ENCODE peak calls at places on chromosomes 2 and 18, in nine cellular contexts. Y, U, G, E, V, M, C, F and Q are unnamed samples. For H3K9me3, the result is how much of the 10 kb centered on the place peaks cover.

GRCh38 chr2:13006829-13007715 is 290.3 kb downstream of the TRIB2 start:
- DNase-seq in V (peak), C (no peak), F (no peak), E (peak), G (no peak), U (peak), M (peak), Y (peak), Q (peak)

GRCh38 chr18:10424576-10425314 is 29.7 kb upstream of the APCDD1 start:
- DNase-seq in V (no peak), F (peak), E (no peak), M (no peak), C (no peak), G (peak), U (no peak), Y (peak), Q (no peak)

GRCh38 chr2:183903026-183903425 is 695.3 kb upstream of the ZNF804A start:
- DNase-seq in M (no peak), C (no peak), G (no peak), E (no peak), Y (no peak), F (no peak), U (no peak), V (no peak), Q (no peak)

GRCh38 chr18:49652841-49653240 is 91.0 kb downstream of the LIPG start:
- DNase-seq in G (no peak), E (no peak), M (no peak), Y (no peak), C (peak), F (no peak), U (no peak), V (no peak), Q (no peak)

GRCh38 chr2:179443175-179443574 is 178.5 kb upstream of the SESTD1 start:
- DNase-seq in Y (no peak), M (no peak), F (peak), G (no peak), E (no peak), U (peak), V (no peak), C (peak), Q (no peak)

GRCh38 chr2:239874636-239875356 is 150.3 kb downstream of the NDUFA10 start:
- DNase-seq in M (no peak), E (no peak), U (peak), F (no peak), G (no peak), Y (no peak), C (no peak), V (no peak), Q (no peak)

GRCh38 chr2:103401621-103402020 is 639.8 kb downstream of the TMEM182 start:
- DNase-seq in G (no peak), C (no peak), E (no peak), U (peak), F (no peak), Y (no peak), V (no peak), M (no peak), Q (no peak)

GRCh38 chr18:6022840-6023239 is 127.5 kb upstream of the TMEM200C start:
- DNase-seq in M (no peak), C (no peak), G (no peak), Y (no peak), E (peak), U (no peak), V (no peak), F (no peak), Q (no peak)

GRCh38 chr2:198016244-198016643 is 211.9 kb downstream of the PLCL1 start:
- DNase-seq in V (no peak), G (no peak), Y (no peak), F (no peak), C (no peak), M (no peak), U (no peak), E (no peak), Q (no peak)

GRCh38 chr2:68225119-68225632 is 27.2 kb downstream of the PPP3R1 start:
- DNase-seq in V (peak), U (no peak), M (peak), Y (no peak), F (no peak), G (no peak), E (peak), C (no peak), Q (no peak)

GRCh38 chr2:241309684-241310117 is 5.8 kb downstream of the HDLBP start:
- DNase-seq in G (no peak), C (peak), Y (no peak), E (peak), M (no peak), F (no peak), V (peak), U (no peak), Q (no peak)

GRCh38 chr18:31657823-31658669 is 26.3 kb downstream of the B4GALT6 start:
- DNase-seq in Y (no peak), U (no peak), E (no peak), G (no peak), F (no peak), M (no peak), C (no peak), V (no peak), Q (no peak)

GRCh38 chr2:149040451-149040850 is 2.0 kb downstream of the LYPD6B start:
- DNase-seq in G (no peak), U (no peak), M (peak), E (no peak), V (peak), F (no peak), Y (no peak), C (no peak), Q (no peak)

GRCh38 chr18:48992791-48993555 is 42.2 kb upstream of the SMAD7 start:
- DNase-seq in G (peak), U (no peak), M (no peak), Y (no peak), E (no peak), C (peak), V (no peak), F (peak), Q (no peak)

GRCh38 chr2:96758987-96759386 is 1.7 kb upstream of the CNNM4 start:
- DNase-seq in Y (no peak), F (no peak), G (no peak), V (no peak), M (no peak), E (no peak), U (no peak), C (peak), Q (no peak)

GRCh38 chr2:3644891-3645605 is 13.0 kb upstream of the ALLC start:
- DNase-seq in Y (no peak), M (no peak), C (peak), V (no peak), U (no peak), F (no peak), E (no peak), G (no peak), Q (peak)

GRCh38 chr18:21762181-21762772 is 21.7 kb downstream of the MIB1 start:
- DNase-seq in U (no peak), M (no peak), Y (no peak), C (no peak), G (no peak), F (no peak), E (no peak), V (no peak), Q (no peak)

GRCh38 chr2:100184055-100184737 is 41.8 kb upstream of the AFF3 start:
- DNase-seq in G (no peak), F (no peak), M (no peak), E (no peak), V (no peak), C (no peak), U (no peak), Y (no peak), Q (no peak)

DNA sequence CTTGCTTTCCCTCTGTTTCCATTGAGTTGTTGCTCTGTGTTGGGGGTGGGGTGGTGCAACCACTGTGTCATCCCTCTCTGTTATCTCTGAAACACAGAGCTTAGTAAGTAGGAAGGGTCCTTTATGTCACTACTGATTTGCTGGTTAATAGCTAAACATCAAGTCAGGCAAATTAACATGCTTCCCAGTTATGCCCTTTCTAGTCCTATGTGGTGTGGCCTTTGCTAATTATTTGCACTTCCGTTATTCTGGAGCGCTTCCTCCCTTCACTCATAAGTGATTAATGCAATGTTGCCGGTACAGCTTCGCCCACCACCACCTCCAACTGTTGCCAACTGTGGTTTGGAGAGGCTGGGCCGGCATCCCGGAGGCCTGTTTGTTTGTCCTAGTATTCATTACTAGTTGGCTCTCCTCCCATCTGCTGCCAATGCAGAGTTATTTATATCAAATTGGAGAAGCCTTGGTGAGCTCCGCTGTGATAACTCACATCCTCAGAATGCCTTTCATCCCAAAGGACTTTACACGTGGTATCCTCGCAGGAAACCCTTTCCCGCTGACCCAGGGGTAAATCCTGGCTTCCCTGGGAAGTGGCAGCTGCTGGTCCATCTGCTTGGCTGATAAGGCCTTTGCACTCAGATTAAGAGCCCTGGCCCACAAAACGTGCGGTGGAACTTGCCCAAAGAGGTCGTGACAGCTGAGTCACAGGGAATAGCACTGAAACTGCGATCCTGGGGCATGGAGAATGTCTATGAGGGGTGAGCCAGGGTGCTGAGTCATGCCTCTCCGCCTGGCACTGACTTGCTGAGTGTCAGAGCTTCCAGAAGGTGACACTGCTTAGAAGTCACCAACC is 72.1 kb upstream of the ZCCHC2 start:
- DNase-seq in C (peak), V (no peak), E (peak), Y (peak), G (peak), M (peak), U (peak), F (peak), Q (peak)
- H3K27ac ChIP-seq in C (peak), V (no peak), E (no peak), Y (no peak), G (peak), M (peak), U (peak), F (no peak), Q (no peak)

GRCh38 chr2:196653843-196654242 is 14.3 kb downstream of the CCDC150 start:
- DNase-seq in M (no peak), Y (no peak), C (no peak), V (no peak), U (no peak), E (no peak), G (no peak), F (no peak), Q (no peak)
- H3K9me3 ChIP-seq in M (under half), Y (under half), C (half or more), V (under half), U (under half), E (under half), G (under half), F (under half), Q (under half)

GRCh38 chr18:35998967-35999366 is 26.5 kb downstream of the RMP24 start:
- DNase-seq in V (no peak), Y (no peak), G (no peak), E (no peak), M (no peak), F (no peak), C (no peak), U (no peak), Q (no peak)
- TF ChIP-seq CTCF in V (no peak), Y (no peak), G (no peak), E (peak), M (no peak), F (no peak), C (no peak), U (peak), Q (no peak)

GRCh38 chr2:231685349-231686191 is 22.8 kb upstream of the PTMA start:
- DNase-seq in U (no peak), C (peak), G (no peak), E (no peak), M (no peak), F (no peak), Y (no peak), V (no peak), Q (no peak)
- H3K27ac ChIP-seq in U (peak), C (no peak), G (no peak), E (no peak), M (no peak), F (no peak), Y (no peak), V (no peak), Q (no peak)

DNA sequence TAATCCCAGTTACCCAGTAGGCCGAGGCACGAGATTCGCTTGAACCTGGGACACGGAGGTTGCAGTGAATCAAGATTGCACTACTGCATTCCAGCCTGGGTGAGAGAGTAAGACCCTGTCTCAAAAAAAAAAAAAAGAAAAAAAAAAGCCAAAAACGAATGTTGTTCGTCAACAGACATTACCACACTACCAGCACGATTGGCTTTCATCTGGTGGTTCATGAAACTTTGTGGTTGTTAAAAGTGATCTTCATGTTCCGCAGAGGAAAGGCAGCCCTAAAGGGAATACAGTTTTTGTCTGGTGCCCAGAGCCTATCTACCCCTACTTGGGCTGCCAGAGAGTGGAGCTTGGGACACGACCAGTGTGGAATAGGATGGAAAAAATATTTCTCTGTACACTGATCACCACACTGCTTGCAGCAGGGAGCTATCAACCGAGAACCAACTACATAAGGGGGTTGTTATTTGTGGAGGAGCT is 13.6 kb upstream of the CXCR4 start:
- DNase-seq in C (no peak), Y (no peak), G (no peak), V (no peak), M (no peak), E (no peak), F (no peak), U (no peak), Q (no peak)
- H3K9me3 ChIP-seq in C (under half), Y (under half), G (under half), V (under half), M (under half), E (under half), F (under half), U (under half), Q (under half)

GRCh38 chr18:42636309-42636708 is 479.2 kb downstream of the RIT2 start:
- DNase-seq in F (no peak), E (no peak), M (no peak), C (no peak), G (no peak), U (no peak), V (no peak), Y (no peak), Q (no peak)

GRCh38 chr18:42640160-42640559 is 475.3 kb downstream of the RIT2 start:
- DNase-seq in C (no peak), F (no peak), G (no peak), V (no peak), E (no peak), M (no peak), U (no peak), Y (no peak), Q (no peak)

DNA sequence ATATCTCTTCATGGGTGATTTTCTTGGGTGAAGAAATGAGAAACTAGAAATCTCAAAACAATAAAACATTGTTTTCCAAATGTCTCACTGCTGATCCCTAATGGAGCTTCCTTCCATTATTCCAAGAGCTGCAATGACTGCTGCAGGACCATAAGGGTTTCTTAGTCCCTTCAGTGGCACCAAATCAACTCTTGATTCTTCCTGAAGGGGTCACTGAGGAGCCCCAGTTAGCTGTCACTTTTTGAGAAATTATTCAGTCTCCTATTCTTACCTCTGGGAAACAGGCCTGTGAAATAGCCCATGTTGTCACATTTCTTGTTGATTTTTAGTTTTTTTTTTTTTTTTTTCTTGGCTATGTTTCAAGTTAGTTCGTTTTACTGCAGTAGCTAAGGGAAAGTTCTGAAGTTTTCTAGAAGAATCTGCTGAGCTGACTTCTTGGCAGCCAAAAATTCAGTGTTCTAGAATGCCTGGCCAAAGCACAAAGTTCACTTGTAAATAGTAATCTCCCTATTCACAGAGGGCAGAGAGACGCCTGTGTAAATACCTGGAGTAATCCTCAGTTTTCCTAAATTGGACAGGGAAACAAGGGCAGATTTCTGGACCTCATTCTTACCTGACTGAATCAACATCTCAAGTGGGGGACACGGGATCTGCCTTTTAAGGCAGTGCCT is 480.0 kb downstream of the RIT2 start:
- DNase-seq in M (no peak), U (no peak), F (no peak), C (no peak), G (no peak), Y (no peak), E (no peak), V (no peak), Q (no peak)
- TF ChIP-seq CTCF in M (no peak), U (no peak), F (no peak), C (no peak), G (no peak), Y (no peak), E (no peak), V (no peak), Q (no peak)

DNA sequence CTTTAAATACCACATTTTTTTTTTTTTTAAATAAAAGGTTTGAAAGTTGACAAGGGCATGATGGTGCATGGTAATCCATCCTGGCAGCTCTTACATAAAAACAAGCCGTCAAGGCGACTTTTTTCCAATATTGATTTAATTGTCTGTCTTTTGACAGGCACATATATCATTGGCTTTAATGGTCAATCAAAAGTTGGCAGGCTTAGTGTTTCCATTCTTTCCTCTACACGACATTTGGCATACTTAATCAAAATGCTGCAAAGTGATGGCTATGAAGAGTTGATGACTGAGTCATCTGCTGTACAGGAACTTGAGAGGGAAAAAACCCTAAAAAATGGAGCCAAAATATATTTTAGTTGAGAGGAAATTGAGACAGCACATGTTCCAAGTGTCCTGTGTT is 3.0 kb downstream of the TSHZ1 start:
- DNase-seq in U (no peak), M (no peak), V (no peak), E (peak), G (no peak), Y (no peak), C (no peak), F (no peak), Q (no peak)
- H3K27ac ChIP-seq in U (peak), M (no peak), V (peak), E (no peak), G (peak), Y (peak), C (peak), F (peak), Q (no peak)

DNA sequence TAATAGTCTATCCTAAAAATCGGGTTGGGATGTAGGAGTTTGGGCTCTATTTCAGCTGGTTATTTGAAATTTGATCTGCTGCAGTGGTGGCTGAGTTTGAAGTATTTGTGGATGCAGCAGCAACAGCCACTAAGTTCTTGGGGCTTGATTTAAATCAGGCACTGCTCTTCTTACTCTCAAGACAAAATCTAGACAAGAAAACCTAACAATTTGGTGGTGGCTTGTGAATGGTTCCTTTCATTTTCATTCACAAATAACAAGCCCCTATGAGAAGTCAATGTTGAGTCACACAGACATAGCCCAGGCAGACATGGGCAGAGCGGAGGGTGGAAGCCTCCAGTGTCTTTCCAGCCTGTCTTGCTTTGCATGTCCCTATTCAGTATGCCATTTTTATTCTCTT is 199.4 kb downstream of the LTBP1 start:
- DNase-seq in C (no peak), F (no peak), V (no peak), M (no peak), E (peak), Y (no peak), U (no peak), G (no peak), Q (no peak)
- H3K9me3 ChIP-seq in C (under half), F (under half), V (under half), M (under half), E (under half), Y (under half), U (under half), G (under half), Q (under half)